ENCODE peak calls at places on chromosomes 6 and 20, in four cellular contexts. W is effector memory CD8-positive, alpha-beta T cell; I is astrocyte of the spinal cord; V is fibroblast of lung. N is an unnamed sample.

GRCh38 chr20:59002874-59003399 is 4.1 kb downstream of the CTSZ start:
- DNase-seq in W (no peak), I (no peak), V (no peak), N (no peak)

GRCh38 chr6:144055121-144055931 is 40.0 kb downstream of the SF3B5 start:
- DNase-seq in W (peak; percentile 29), I (no peak), V (no peak), N (no peak)

GRCh38 chr6:73309784-73310502 is 44.1 kb downstream of the DPPA5 start:
- DNase-seq in W (peak; percentile 16), I (peak; percentile 66), V (peak; percentile 54), N (peak; percentile 46)

GRCh38 chr6:44593539-44593944 is 206.0 kb downstream of the CDC5L start:
- DNase-seq in W (peak; percentile 40), I (peak; percentile 76), V (peak; percentile 64), N (peak; percentile 21)

GRCh38 chr6:2103644-2104523 is 141.5 kb downstream of the GMDS start:
- DNase-seq in W (no peak), I (peak; percentile 70), V (peak; percentile 70), N (peak; percentile 53)

GRCh38 chr6:30787954-30788353 is 43.6 kb upstream of the IER3 start:
- DNase-seq in W (no peak), I (peak; percentile 76), V (no peak), N (no peak)

GRCh38 chr6:67285770-67286495 is 1349.1 kb upstream of the ADGRB3 start:
- DNase-seq in W (no peak), I (peak; percentile 65), V (peak; percentile 62), N (no peak)

GRCh38 chr6:17240803-17241500 is 40.2 kb upstream of the RBM24 start:
- DNase-seq in W (no peak), I (no peak), V (no peak), N (no peak)

GRCh38 chr6:7041511-7042026 is 66.2 kb upstream of the RREB1 start:
- DNase-seq in W (no peak), I (no peak), V (no peak), N (no peak)

GRCh38 chr20:2297352-2297717 is 1.5 kb downstream of the TGM3 start:
- DNase-seq in W (no peak), I (peak; percentile 4), V (no peak), N (no peak)

GRCh38 chr20:51955756-51956155 is 153.4 kb upstream of the SALL4 start:
- DNase-seq in W (no peak), I (peak; percentile 46), V (peak; percentile 65), N (peak; percentile 48)

GRCh38 chr6:11294263-11294662 is 61.8 kb upstream of the NEDD9 start:
- DNase-seq in W (no peak), I (no peak), V (no peak), N (no peak)

GRCh38 chr20:38610521-38610920 is 8.9 kb downstream of the ARHGAP40 start:
- DNase-seq in W (no peak), I (no peak), V (no peak), N (peak; percentile 37)

GRCh38 chr6:5302220-5302946 is 41.1 kb downstream of the FARS2 start:
- DNase-seq in W (no peak), I (peak; percentile 26), V (no peak), N (no peak)

GRCh38 chr6:39366875-39367618 is 44.5 kb upstream of the KCNK16 start:
- DNase-seq in W (no peak), I (peak; percentile 15), V (no peak), N (no peak)

GRCh38 chr20:50146732-50147662 is 6.5 kb downstream of the PEDS1 start:
- DNase-seq in W (peak; percentile 67), I (peak; percentile 28), V (peak; percentile 34), N (no peak)

N was measured in HFFc6.